ENCODE peak calls at places on chromosomes 4 and X, in six cellular contexts. Y is foreskin fibroblast, M is GM06990, R is heart right ventricle, E is fibroblast of lung, G is ovary. F is an unnamed sample.

GRCh38 chr4:35151816-35152572 is 1092.3 kb downstream of the ARAP2 start:
- DNase-seq in M (no peak), G (no peak), E (no peak), Y (no peak), R (no peak), F (peak)

GRCh38 chrX:46582325-46582724 is 8.8 kb downstream of the CHST7 start:
- DNase-seq in M (no peak), R (no peak), E (peak), G (no peak), Y (peak), F (no peak)

GRCh38 chr4:58093352-58093751 is 983.2 kb upstream of the IGFBP7 start:
- DNase-seq in G (no peak), M (no peak), R (no peak), Y (no peak), E (no peak), F (no peak)

GRCh38 chr4:138192113-138192512 is 50.0 kb downstream of the SLC7A11 start:
- DNase-seq in R (no peak), E (peak), G (no peak), Y (no peak), M (peak), F (no peak)

GRCh38 chr4:6390357-6390756 is 82.1 kb downstream of the PPP2R2C start:
- DNase-seq in Y (no peak), E (no peak), R (peak), G (peak), M (no peak), F (no peak)

GRCh38 chr4:76108467-76109181 is 34.1 kb downstream of the ART3 start:
- DNase-seq in Y (no peak), E (peak), M (no peak), G (no peak), R (no peak), F (no peak)

GRCh38 chr4:187268940-187269339 is 545.3 kb upstream of the FAT1 start:
- DNase-seq in R (no peak), Y (peak), E (peak), M (no peak), G (no peak), F (no peak)

GRCh38 chrX:10360121-10360520 is 203.3 kb downstream of the CLCN4 start:
- DNase-seq in R (peak), G (no peak), E (peak), M (no peak), Y (peak), F (no peak)

GRCh38 chrX:154056739-154057367 is 37.2 kb upstream of the IRAK1 start:
- DNase-seq in R (no peak), M (no peak), Y (no peak), E (no peak), G (no peak), F (no peak)

GRCh38 chr4:41611124-41611838 is 73.3 kb downstream of the LIMCH1 start:
- DNase-seq in R (no peak), Y (no peak), M (no peak), G (no peak), E (no peak), F (no peak)

GRCh38 chr4:24515698-24516097 is 68.7 kb downstream of the DHX15 start:
- DNase-seq in G (no peak), Y (no peak), R (no peak), E (no peak), M (no peak), F (no peak)

GRCh38 chr4:24516926-24517325 is 67.4 kb downstream of the DHX15 start:
- DNase-seq in M (no peak), E (no peak), R (no peak), G (no peak), Y (no peak), F (no peak)

GRCh38 chr4:24513718-24514117 is 70.6 kb downstream of the DHX15 start:
- DNase-seq in E (no peak), G (no peak), R (no peak), Y (no peak), M (no peak), F (no peak)

GRCh38 chr4:24517676-24518075 is 66.7 kb downstream of the DHX15 start:
- DNase-seq in Y (no peak), G (no peak), R (no peak), E (no peak), M (no peak), F (no peak)

GRCh38 chr4:24514808-24515207 is 69.5 kb downstream of the DHX15 start:
- DNase-seq in E (no peak), G (no peak), M (no peak), Y (no peak), R (no peak), F (peak)
- TF ChIP-seq CTCF in E (peak), G (no peak), M (peak), Y (no peak), R (no peak), F (no peak)

GRCh38 chrX:23403849-23404248 is 69.2 kb downstream of the PTCHD1 start:
- DNase-seq in Y (no peak), E (no peak), R (no peak), M (no peak), G (no peak), F (no peak)
- TF ChIP-seq CTCF in Y (peak), E (peak), R (no peak), M (no peak), G (no peak), F (no peak)

GRCh38 chrX:121308276-121308805 is 260.9 kb downstream of the GLUD2 start:
- DNase-seq in E (peak), M (peak), R (no peak), G (peak), Y (peak), F (peak)
- TF ChIP-seq CTCF in E (no peak), M (peak), R (no peak), G (no peak), Y (peak), F (peak)

DNA sequence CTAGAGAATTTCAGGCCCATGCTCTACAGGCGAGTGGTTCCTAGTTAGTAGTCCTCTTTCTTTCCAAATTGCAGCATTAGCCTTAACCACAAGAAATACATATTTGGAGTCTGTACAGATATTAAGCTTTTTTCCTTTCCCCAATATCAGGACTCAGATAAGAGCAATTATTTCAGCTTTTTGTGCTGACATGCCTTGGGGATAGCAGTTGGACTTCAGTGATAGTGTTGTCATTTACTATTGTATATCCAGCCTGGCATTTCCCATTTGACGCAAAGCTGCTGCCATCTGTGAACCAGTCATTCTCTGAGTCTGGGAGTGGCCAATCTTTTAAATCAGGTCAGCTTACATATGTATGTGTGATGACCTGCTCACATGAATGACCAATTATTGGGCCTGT is 6.9 kb upstream of the CEP135 start:
- DNase-seq in E (no peak), M (no peak), Y (no peak), G (no peak), R (no peak), F (no peak)
- TF ChIP-seq CTCF in E (no peak), M (no peak), Y (no peak), G (no peak), R (no peak), F (no peak)

F was measured in GM20000.